ENCODE peak calls at places on chromosomes 13 and 19, in seven cellular contexts. B, I, R, L, S, N and T are unnamed samples.

GRCh38 chr13:26956532-26957142 is 196.1 kb upstream of the GPR12 start:
- DNase-seq in B (no peak), I (no peak), R (peak), L (no peak), S (no peak), N (no peak), T (no peak)

GRCh38 chr13:40187324-40187795 is 479.1 kb downstream of the FOXO1 start:
- DNase-seq in B (no peak), I (no peak), R (no peak), L (no peak), S (no peak), N (no peak), T (no peak)

GRCh38 chr19:8093740-8094139 is 41.2 kb downstream of the CCL25 start:
- DNase-seq in B (no peak), I (no peak), R (no peak), L (no peak), S (no peak), N (no peak), T (no peak)

GRCh38 chr13:51728972-51729371 is 75.0 kb downstream of the DHRS12 start:
- DNase-seq in B (no peak), I (no peak), R (no peak), L (peak), S (peak), N (no peak), T (peak)

GRCh38 chr19:18416778-18417249 is 2.4 kb upstream of the SSBP4 start:
- DNase-seq in B (peak), I (peak), R (peak), L (peak), S (peak), N (peak), T (peak)

GRCh38 chr13:84570831-84571230 is 688.6 kb upstream of the SLITRK1 start:
- DNase-seq in B (no peak), I (no peak), R (no peak), L (no peak), S (no peak), N (no peak), T (no peak)

GRCh38 chr13:46146898-46147297 is 35.1 kb downstream of the LCP1 start:
- DNase-seq in B (no peak), I (peak), R (no peak), L (no peak), S (no peak), N (no peak), T (peak)

GRCh38 chr13:39577203-39577602 is 25.8 kb downstream of the LHFPL6 start:
- DNase-seq in B (no peak), I (no peak), R (no peak), L (no peak), S (no peak), N (no peak), T (no peak)

GRCh38 chr13:58097831-58098230 is 466.3 kb downstream of the PCDH17 start:
- DNase-seq in B (no peak), I (no peak), R (no peak), L (no peak), S (no peak), N (no peak), T (no peak)

GRCh38 chr19:58406818-58407657 is 1.4 kb upstream of the ZNF584 start:
- DNase-seq in B (no peak), I (no peak), R (no peak), L (no peak), S (no peak), N (no peak), T (peak)

GRCh38 chr19:43643326-43643725 is 3.7 kb upstream of the CADM4 start:
- DNase-seq in B (no peak), I (no peak), R (no peak), L (no peak), S (no peak), N (no peak), T (no peak)

GRCh38 chr19:11451942-11452813 is 16.7 kb downstream of the PRKCSH start:
- DNase-seq in B (no peak), I (no peak), R (no peak), L (no peak), S (no peak), N (no peak), T (no peak)

GRCh38 chr13:21730186-21730880 is 59.5 kb downstream of the FGF9 start:
- DNase-seq in B (no peak), I (no peak), R (no peak), L (no peak), S (no peak), N (no peak), T (no peak)

GRCh38 chr13:113121928-113122420 is 625 bp upstream of the F10 start:
- DNase-seq in B (no peak), I (no peak), R (no peak), L (no peak), S (no peak), N (no peak), T (no peak)